ENCODE peak calls at places on chromosomes 5 and 9, in eight cellular contexts. One of them, this sample, is unnamed.

GRCh38 chr9:107213080-107213479 is 70.0 kb upstream of the RAD23B start:
- DNase-seq in substantia nigra: no peak
- DNase-seq in activated CD4-positive, alpha-beta T cell treated with anti-CD3 and anti-CD28 coated beads, Interleukin-2, amount 10 ng/mL, durations not matched to agents 7 days and 5 days: no peak
- DNase-seq in heart right ventricle: no peak
- DNase-seq in H9: no peak
- DNase-seq in T-cell: no peak
- DNase-seq in head of caudate nucleus: no peak
- DNase-seq in activated gamma-delta T cell treated with Interleukin-2 at 50 U/mL for 16 hours: no peak
- DNase-seq in this sample: no peak

GRCh38 chr5:2378976-2379375 is 372.5 kb downstream of the IRX2 start:
- DNase-seq in activated gamma-delta T cell treated with Interleukin-2 at 50 U/mL for 16 hours: no peak
- DNase-seq in substantia nigra: no peak
- DNase-seq in head of caudate nucleus: no peak
- DNase-seq in T-cell: no peak
- DNase-seq in activated CD4-positive, alpha-beta T cell treated with anti-CD3 and anti-CD28 coated beads, Interleukin-2, amount 10 ng/mL, durations not matched to agents 7 days and 5 days: no peak
- DNase-seq in heart right ventricle: no peak
- DNase-seq in H9: no peak
- DNase-seq in this sample: no peak

GRCh38 chr5:40649493-40650030 is 30.2 kb upstream of the PTGER4 start:
- DNase-seq in T-cell: no peak
- DNase-seq in H9: no peak
- DNase-seq in activated CD4-positive, alpha-beta T cell treated with anti-CD3 and anti-CD28 coated beads, Interleukin-2, amount 10 ng/mL, durations not matched to agents 7 days and 5 days: no peak
- DNase-seq in activated gamma-delta T cell treated with Interleukin-2 at 50 U/mL for 16 hours: no peak
- DNase-seq in substantia nigra: no peak
- DNase-seq in head of caudate nucleus: no peak
- DNase-seq in heart right ventricle: no peak
- DNase-seq in this sample: no peak

GRCh38 chr5:6251579-6252102 is 126.7 kb downstream of the MED10 start:
- DNase-seq in H9: no peak
- DNase-seq in head of caudate nucleus: no peak
- DNase-seq in activated gamma-delta T cell treated with Interleukin-2 at 50 U/mL for 16 hours: no peak
- DNase-seq in substantia nigra: no peak
- DNase-seq in heart right ventricle: no peak
- DNase-seq in activated CD4-positive, alpha-beta T cell treated with anti-CD3 and anti-CD28 coated beads, Interleukin-2, amount 10 ng/mL, durations not matched to agents 7 days and 5 days: no peak
- DNase-seq in T-cell: no peak
- DNase-seq in this sample: no peak

GRCh38 chr9:94922691-94923107 is 196.2 kb downstream of the AOPEP start:
- DNase-seq in head of caudate nucleus: no peak
- DNase-seq in H9: no peak
- DNase-seq in activated CD4-positive, alpha-beta T cell treated with anti-CD3 and anti-CD28 coated beads, Interleukin-2, amount 10 ng/mL, durations not matched to agents 7 days and 5 days: no peak
- DNase-seq in heart right ventricle: no peak
- DNase-seq in substantia nigra: no peak
- DNase-seq in activated gamma-delta T cell treated with Interleukin-2 at 50 U/mL for 16 hours: no peak
- DNase-seq in T-cell: no peak
- DNase-seq in this sample: no peak

GRCh38 chr9:127754099-127754760 is 19.1 kb upstream of the TOR2A start:
- DNase-seq in activated CD4-positive, alpha-beta T cell treated with anti-CD3 and anti-CD28 coated beads, Interleukin-2, amount 10 ng/mL, durations not matched to agents 7 days and 5 days: no peak
- DNase-seq in H9: peak; percentile 78
- DNase-seq in substantia nigra: peak; percentile 13
- DNase-seq in heart right ventricle: no peak
- DNase-seq in T-cell: no peak
- DNase-seq in head of caudate nucleus: peak; percentile 70
- DNase-seq in activated gamma-delta T cell treated with Interleukin-2 at 50 U/mL for 16 hours: no peak
- DNase-seq in this sample: peak; percentile 86

GRCh38 chr5:118007262-118007661 is 981.1 kb downstream of the DTWD2 start:
- DNase-seq in substantia nigra: no peak
- DNase-seq in T-cell: no peak
- DNase-seq in activated gamma-delta T cell treated with Interleukin-2 at 50 U/mL for 16 hours: no peak
- DNase-seq in heart right ventricle: no peak
- DNase-seq in H9: no peak
- DNase-seq in head of caudate nucleus: no peak
- DNase-seq in activated CD4-positive, alpha-beta T cell treated with anti-CD3 and anti-CD28 coated beads, Interleukin-2, amount 10 ng/mL, durations not matched to agents 7 days and 5 days: no peak
- DNase-seq in this sample: no peak

GRCh38 chr9:132595319-132595718 is 12.9 kb downstream of the BARHL1 start:
- DNase-seq in activated gamma-delta T cell treated with Interleukin-2 at 50 U/mL for 16 hours: no peak
- DNase-seq in substantia nigra: no peak
- DNase-seq in heart right ventricle: no peak
- DNase-seq in activated CD4-positive, alpha-beta T cell treated with anti-CD3 and anti-CD28 coated beads, Interleukin-2, amount 10 ng/mL, durations not matched to agents 7 days and 5 days: no peak
- DNase-seq in H9: no peak
- DNase-seq in T-cell: no peak
- DNase-seq in head of caudate nucleus: no peak
- DNase-seq in this sample: no peak

GRCh38 chr9:91192785-91193657 is 168.7 kb downstream of the AUH start:
- DNase-seq in head of caudate nucleus: peak; percentile 33
- DNase-seq in activated gamma-delta T cell treated with Interleukin-2 at 50 U/mL for 16 hours: peak; percentile 34
- DNase-seq in heart right ventricle: peak; percentile 78
- DNase-seq in substantia nigra: peak; percentile 29
- DNase-seq in H9: peak; percentile 74
- DNase-seq in activated CD4-positive, alpha-beta T cell treated with anti-CD3 and anti-CD28 coated beads, Interleukin-2, amount 10 ng/mL, durations not matched to agents 7 days and 5 days: peak; percentile 61
- DNase-seq in T-cell: peak; percentile 38
- DNase-seq in this sample: peak; percentile 62

GRCh38 chr5:19891658-19892057 is 96.3 kb downstream of the CDH18 start:
- DNase-seq in H9: no peak
- DNase-seq in activated gamma-delta T cell treated with Interleukin-2 at 50 U/mL for 16 hours: no peak
- DNase-seq in substantia nigra: no peak
- DNase-seq in activated CD4-positive, alpha-beta T cell treated with anti-CD3 and anti-CD28 coated beads, Interleukin-2, amount 10 ng/mL, durations not matched to agents 7 days and 5 days: no peak
- DNase-seq in T-cell: no peak
- DNase-seq in heart right ventricle: no peak
- DNase-seq in head of caudate nucleus: no peak
- DNase-seq in this sample: no peak

GRCh38 chr5:35799751-35800150 is 56.9 kb upstream of the IL7R start:
- DNase-seq in activated CD4-positive, alpha-beta T cell treated with anti-CD3 and anti-CD28 coated beads, Interleukin-2, amount 10 ng/mL, durations not matched to agents 7 days and 5 days: no peak
- DNase-seq in heart right ventricle: no peak
- DNase-seq in head of caudate nucleus: no peak
- DNase-seq in activated gamma-delta T cell treated with Interleukin-2 at 50 U/mL for 16 hours: no peak
- DNase-seq in T-cell: no peak
- DNase-seq in substantia nigra: no peak
- DNase-seq in H9: no peak
- DNase-seq in this sample: no peak

GRCh38 chr5:100479079-100479688 is 56.0 kb upstream of the FAM174A start:
- DNase-seq in H9: peak; percentile 26
- DNase-seq in T-cell: no peak
- DNase-seq in head of caudate nucleus: no peak
- DNase-seq in activated gamma-delta T cell treated with Interleukin-2 at 50 U/mL for 16 hours: no peak
- DNase-seq in activated CD4-positive, alpha-beta T cell treated with anti-CD3 and anti-CD28 coated beads, Interleukin-2, amount 10 ng/mL, durations not matched to agents 7 days and 5 days: peak; percentile 12
- DNase-seq in substantia nigra: no peak
- DNase-seq in heart right ventricle: no peak
- DNase-seq in this sample: peak; percentile 15

GRCh38 chr5:160926428-160926827 is 74.4 kb upstream of the ATP10B start:
- DNase-seq in heart right ventricle: no peak
- DNase-seq in T-cell: no peak
- DNase-seq in substantia nigra: peak; percentile 24
- DNase-seq in head of caudate nucleus: no peak
- DNase-seq in activated gamma-delta T cell treated with Interleukin-2 at 50 U/mL for 16 hours: no peak
- DNase-seq in activated CD4-positive, alpha-beta T cell treated with anti-CD3 and anti-CD28 coated beads, Interleukin-2, amount 10 ng/mL, durations not matched to agents 7 days and 5 days: no peak
- DNase-seq in H9: no peak
- DNase-seq in this sample: no peak

GRCh38 chr9:126398403-126399058 is 71.9 kb downstream of the MVB12B start:
- DNase-seq in head of caudate nucleus: peak; percentile 90
- DNase-seq in T-cell: peak; percentile 56
- DNase-seq in activated CD4-positive, alpha-beta T cell treated with anti-CD3 and anti-CD28 coated beads, Interleukin-2, amount 10 ng/mL, durations not matched to agents 7 days and 5 days: peak; percentile 72
- DNase-seq in heart right ventricle: peak; percentile 86
- DNase-seq in H9: peak; percentile 80
- DNase-seq in substantia nigra: peak; percentile 81
- DNase-seq in activated gamma-delta T cell treated with Interleukin-2 at 50 U/mL for 16 hours: peak; percentile 74
- DNase-seq in this sample: peak; percentile 78

GRCh38 chr5:154624341-154624740 is 130.8 kb upstream of the LARP1 start:
- DNase-seq in head of caudate nucleus: no peak
- DNase-seq in T-cell: no peak
- DNase-seq in heart right ventricle: no peak
- DNase-seq in activated gamma-delta T cell treated with Interleukin-2 at 50 U/mL for 16 hours: no peak
- DNase-seq in activated CD4-positive, alpha-beta T cell treated with anti-CD3 and anti-CD28 coated beads, Interleukin-2, amount 10 ng/mL, durations not matched to agents 7 days and 5 days: no peak
- DNase-seq in substantia nigra: no peak
- DNase-seq in H9: no peak
- DNase-seq in this sample: no peak

GRCh38 chr9:117744390-117744789 is 40.2 kb downstream of the TLR4 start:
- DNase-seq in substantia nigra: no peak
- DNase-seq in H9: no peak
- DNase-seq in head of caudate nucleus: no peak
- DNase-seq in heart right ventricle: no peak
- DNase-seq in T-cell: no peak
- DNase-seq in activated gamma-delta T cell treated with Interleukin-2 at 50 U/mL for 16 hours: no peak
- DNase-seq in activated CD4-positive, alpha-beta T cell treated with anti-CD3 and anti-CD28 coated beads, Interleukin-2, amount 10 ng/mL, durations not matched to agents 7 days and 5 days: no peak
- DNase-seq in this sample: no peak

GRCh38 chr9:137446851-137447471 is 5.8 kb upstream of the ENTPD8 start:
- DNase-seq in T-cell: no peak
- DNase-seq in activated CD4-positive, alpha-beta T cell treated with anti-CD3 and anti-CD28 coated beads, Interleukin-2, amount 10 ng/mL, durations not matched to agents 7 days and 5 days: no peak
- DNase-seq in heart right ventricle: peak; percentile 15
- DNase-seq in H9: no peak
- DNase-seq in substantia nigra: no peak
- DNase-seq in activated gamma-delta T cell treated with Interleukin-2 at 50 U/mL for 16 hours: no peak
- DNase-seq in head of caudate nucleus: no peak
- DNase-seq in this sample: no peak

GRCh38 chr5:131389869-131390265 is 126.0 kb downstream of the CDC42SE2 start:
- DNase-seq in head of caudate nucleus: no peak
- DNase-seq in activated CD4-positive, alpha-beta T cell treated with anti-CD3 and anti-CD28 coated beads, Interleukin-2, amount 10 ng/mL, durations not matched to agents 7 days and 5 days: no peak
- DNase-seq in substantia nigra: no peak
- DNase-seq in activated gamma-delta T cell treated with Interleukin-2 at 50 U/mL for 16 hours: no peak
- DNase-seq in H9: no peak
- DNase-seq in heart right ventricle: no peak
- DNase-seq in T-cell: no peak
- DNase-seq in this sample: no peak

GRCh38 chr5:310941-311434 is 10.5 kb upstream of the AHRR start:
- DNase-seq in heart right ventricle: no peak
- DNase-seq in activated CD4-positive, alpha-beta T cell treated with anti-CD3 and anti-CD28 coated beads, Interleukin-2, amount 10 ng/mL, durations not matched to agents 7 days and 5 days: no peak
- DNase-seq in H9: no peak
- DNase-seq in substantia nigra: no peak
- DNase-seq in activated gamma-delta T cell treated with Interleukin-2 at 50 U/mL for 16 hours: no peak
- DNase-seq in T-cell: no peak
- DNase-seq in head of caudate nucleus: peak; percentile 1
- DNase-seq in this sample: no peak

GRCh38 chr9:69599232-69599971 is 72.8 kb downstream of the APBA1 start:
- DNase-seq in activated CD4-positive, alpha-beta T cell treated with anti-CD3 and anti-CD28 coated beads, Interleukin-2, amount 10 ng/mL, durations not matched to agents 7 days and 5 days: no peak
- DNase-seq in T-cell: no peak
- DNase-seq in heart right ventricle: no peak
- DNase-seq in H9: no peak
- DNase-seq in substantia nigra: no peak
- DNase-seq in head of caudate nucleus: no peak
- DNase-seq in activated gamma-delta T cell treated with Interleukin-2 at 50 U/mL for 16 hours: no peak
- DNase-seq in this sample: no peak

GRCh38 chr9:22108581-22109370 is 99.7 kb upstream of the CDKN2B start:
- DNase-seq in activated CD4-positive, alpha-beta T cell treated with anti-CD3 and anti-CD28 coated beads, Interleukin-2, amount 10 ng/mL, durations not matched to agents 7 days and 5 days: no peak
- DNase-seq in heart right ventricle: no peak
- DNase-seq in H9: no peak
- DNase-seq in T-cell: no peak
- DNase-seq in head of caudate nucleus: no peak
- DNase-seq in substantia nigra: no peak
- DNase-seq in activated gamma-delta T cell treated with Interleukin-2 at 50 U/mL for 16 hours: no peak
- DNase-seq in this sample: no peak

GRCh38 chr9:108850293-108850897 is 5.4 kb downstream of the ACTL7B start:
- DNase-seq in heart right ventricle: no peak
- DNase-seq in activated gamma-delta T cell treated with Interleukin-2 at 50 U/mL for 16 hours: no peak
- DNase-seq in head of caudate nucleus: no peak
- DNase-seq in activated CD4-positive, alpha-beta T cell treated with anti-CD3 and anti-CD28 coated beads, Interleukin-2, amount 10 ng/mL, durations not matched to agents 7 days and 5 days: no peak
- DNase-seq in T-cell: no peak
- DNase-seq in H9: no peak
- DNase-seq in substantia nigra: no peak
- DNase-seq in this sample: no peak

GRCh38 chr9:118533101-118533500 is 828.9 kb downstream of the TLR4 start:
- DNase-seq in activated CD4-positive, alpha-beta T cell treated with anti-CD3 and anti-CD28 coated beads, Interleukin-2, amount 10 ng/mL, durations not matched to agents 7 days and 5 days: no peak
- DNase-seq in activated gamma-delta T cell treated with Interleukin-2 at 50 U/mL for 16 hours: no peak
- DNase-seq in T-cell: no peak
- DNase-seq in H9: no peak
- DNase-seq in head of caudate nucleus: no peak
- DNase-seq in heart right ventricle: no peak
- DNase-seq in substantia nigra: no peak
- DNase-seq in this sample: no peak

GRCh38 chr9:131578778-131579504 is 33.6 kb downstream of the PRRT1B start:
- DNase-seq in activated gamma-delta T cell treated with Interleukin-2 at 50 U/mL for 16 hours: peak; percentile 61
- DNase-seq in H9: no peak
- DNase-seq in head of caudate nucleus: peak; percentile 32
- DNase-seq in activated CD4-positive, alpha-beta T cell treated with anti-CD3 and anti-CD28 coated beads, Interleukin-2, amount 10 ng/mL, durations not matched to agents 7 days and 5 days: peak; percentile 69
- DNase-seq in substantia nigra: peak; percentile 44
- DNase-seq in heart right ventricle: no peak
- DNase-seq in T-cell: peak; percentile 75
- DNase-seq in this sample: no peak

GRCh38 chr9:92378825-92379535 is 25.4 kb downstream of the OGN start:
- DNase-seq in substantia nigra: no peak
- DNase-seq in H9: no peak
- DNase-seq in T-cell: no peak
- DNase-seq in activated gamma-delta T cell treated with Interleukin-2 at 50 U/mL for 16 hours: no peak
- DNase-seq in activated CD4-positive, alpha-beta T cell treated with anti-CD3 and anti-CD28 coated beads, Interleukin-2, amount 10 ng/mL, durations not matched to agents 7 days and 5 days: peak; percentile 17
- DNase-seq in heart right ventricle: no peak
- DNase-seq in head of caudate nucleus: no peak
- DNase-seq in this sample: no peak

GRCh38 chr5:143166661-143167420 is 236.6 kb downstream of the NR3C1 start:
- DNase-seq in T-cell: no peak
- DNase-seq in head of caudate nucleus: no peak
- DNase-seq in activated gamma-delta T cell treated with Interleukin-2 at 50 U/mL for 16 hours: no peak
- DNase-seq in H9: no peak
- DNase-seq in substantia nigra: no peak
- DNase-seq in activated CD4-positive, alpha-beta T cell treated with anti-CD3 and anti-CD28 coated beads, Interleukin-2, amount 10 ng/mL, durations not matched to agents 7 days and 5 days: no peak
- DNase-seq in heart right ventricle: no peak
- DNase-seq in this sample: no peak

GRCh38 chr5:73323466-73323865 is 125.1 kb downstream of the FOXD1 start:
- DNase-seq in activated gamma-delta T cell treated with Interleukin-2 at 50 U/mL for 16 hours: no peak
- DNase-seq in activated CD4-positive, alpha-beta T cell treated with anti-CD3 and anti-CD28 coated beads, Interleukin-2, amount 10 ng/mL, durations not matched to agents 7 days and 5 days: no peak
- DNase-seq in heart right ventricle: no peak
- DNase-seq in substantia nigra: no peak
- DNase-seq in H9: no peak
- DNase-seq in head of caudate nucleus: no peak
- DNase-seq in T-cell: no peak
- DNase-seq in this sample: no peak

GRCh38 chr9:137062384-137062783 is 8.0 kb downstream of the SAPCD2 start:
- DNase-seq in activated gamma-delta T cell treated with Interleukin-2 at 50 U/mL for 16 hours: no peak
- DNase-seq in T-cell: no peak
- DNase-seq in heart right ventricle: no peak
- DNase-seq in activated CD4-positive, alpha-beta T cell treated with anti-CD3 and anti-CD28 coated beads, Interleukin-2, amount 10 ng/mL, durations not matched to agents 7 days and 5 days: no peak
- DNase-seq in head of caudate nucleus: no peak
- DNase-seq in H9: no peak
- DNase-seq in substantia nigra: no peak
- DNase-seq in this sample: no peak

GRCh38 chr9:83933804-83934203 is 12.6 kb upstream of the KIF27 start:
- DNase-seq in activated gamma-delta T cell treated with Interleukin-2 at 50 U/mL for 16 hours: no peak
- DNase-seq in activated CD4-positive, alpha-beta T cell treated with anti-CD3 and anti-CD28 coated beads, Interleukin-2, amount 10 ng/mL, durations not matched to agents 7 days and 5 days: no peak
- DNase-seq in head of caudate nucleus: no peak
- DNase-seq in T-cell: no peak
- DNase-seq in H9: no peak
- DNase-seq in substantia nigra: no peak
- DNase-seq in heart right ventricle: no peak
- DNase-seq in this sample: no peak

GRCh38 chr5:134127376-134127861 is 12.9 kb downstream of the TCF7 start:
- DNase-seq in activated gamma-delta T cell treated with Interleukin-2 at 50 U/mL for 16 hours: peak; percentile 34
- DNase-seq in T-cell: no peak
- DNase-seq in heart right ventricle: peak; percentile 60
- DNase-seq in head of caudate nucleus: no peak
- DNase-seq in substantia nigra: no peak
- DNase-seq in H9: no peak
- DNase-seq in activated CD4-positive, alpha-beta T cell treated with anti-CD3 and anti-CD28 coated beads, Interleukin-2, amount 10 ng/mL, durations not matched to agents 7 days and 5 days: no peak
- DNase-seq in this sample: no peak

GRCh38 chr5:78639811-78640210 is 8.8 kb downstream of the LHFPL2 start:
- DNase-seq in activated gamma-delta T cell treated with Interleukin-2 at 50 U/mL for 16 hours: no peak
- DNase-seq in heart right ventricle: no peak
- DNase-seq in activated CD4-positive, alpha-beta T cell treated with anti-CD3 and anti-CD28 coated beads, Interleukin-2, amount 10 ng/mL, durations not matched to agents 7 days and 5 days: no peak
- DNase-seq in H9: no peak
- DNase-seq in T-cell: no peak
- DNase-seq in substantia nigra: no peak
- DNase-seq in head of caudate nucleus: no peak
- DNase-seq in this sample: no peak

GRCh38 chr9:97954550-97954989 is 16.6 kb upstream of the HEMGN start:
- DNase-seq in activated gamma-delta T cell treated with Interleukin-2 at 50 U/mL for 16 hours: peak; percentile 56
- DNase-seq in H9: peak; percentile 80
- DNase-seq in head of caudate nucleus: no peak
- DNase-seq in activated CD4-positive, alpha-beta T cell treated with anti-CD3 and anti-CD28 coated beads, Interleukin-2, amount 10 ng/mL, durations not matched to agents 7 days and 5 days: peak; percentile 74
- DNase-seq in substantia nigra: no peak
- DNase-seq in T-cell: peak; percentile 51
- DNase-seq in heart right ventricle: no peak
- DNase-seq in this sample: peak; percentile 45

GRCh38 chr5:146344155-146345118 is 5.8 kb downstream of the POU4F3 start:
- DNase-seq in activated gamma-delta T cell treated with Interleukin-2 at 50 U/mL for 16 hours: no peak
- DNase-seq in H9: peak; percentile 95
- DNase-seq in substantia nigra: no peak
- DNase-seq in activated CD4-positive, alpha-beta T cell treated with anti-CD3 and anti-CD28 coated beads, Interleukin-2, amount 10 ng/mL, durations not matched to agents 7 days and 5 days: no peak
- DNase-seq in head of caudate nucleus: no peak
- DNase-seq in T-cell: no peak
- DNase-seq in heart right ventricle: peak; percentile 18
- DNase-seq in this sample: no peak

GRCh38 chr9:127923771-127924170 is 6.8 kb downstream of the PIP5KL1 start:
- DNase-seq in activated CD4-positive, alpha-beta T cell treated with anti-CD3 and anti-CD28 coated beads, Interleukin-2, amount 10 ng/mL, durations not matched to agents 7 days and 5 days: no peak
- DNase-seq in activated gamma-delta T cell treated with Interleukin-2 at 50 U/mL for 16 hours: no peak
- DNase-seq in heart right ventricle: no peak
- DNase-seq in T-cell: no peak
- DNase-seq in head of caudate nucleus: no peak
- DNase-seq in substantia nigra: no peak
- DNase-seq in H9: no peak
- DNase-seq in this sample: peak; percentile 2

This sample was measured in BE2C.